ENCODE peak calls at places on chromosomes 2 and 18, in nine cellular contexts. Q, S, F, Z, T, R, P, J and L are unnamed samples.

GRCh38 chr18:67553471-67553870 is 37.0 kb upstream of the DSEL start:
- DNase-seq in Q (no peak), S (no peak), F (no peak), Z (no peak), T (no peak), R (no peak), P (no peak), J (peak; percentile 31), L (no peak)

GRCh38 chr2:21041943-21042707 is 1.7 kb downstream of the APOB start:
- DNase-seq in Q (no peak), S (no peak), F (no peak), Z (peak; percentile 87), T (no peak), R (no peak), P (no peak), J (peak; percentile 26), L (peak; percentile 27)

GRCh38 chr2:60550151-60550983 is 3.1 kb downstream of the BCL11A start:
- DNase-seq in Q (no peak), S (peak; percentile 92), F (peak; percentile 91), Z (peak; percentile 18), T (peak; percentile 88), R (no peak), P (no peak), J (peak; percentile 90), L (peak; percentile 84)

GRCh38 chr2:214035921-214036320 is 374.9 kb upstream of the VWC2L start:
- DNase-seq in Q (no peak), S (no peak), F (no peak), Z (no peak), T (no peak), R (no peak), P (no peak), J (no peak), L (no peak)

GRCh38 chr2:8629402-8629801 is 52.5 kb upstream of the ID2 start:
- DNase-seq in Q (no peak), S (no peak), F (no peak), Z (no peak), T (peak; percentile 20), R (no peak), P (no peak), J (no peak), L (no peak)

GRCh38 chr2:200966770-200967169 is 3.3 kb upstream of the ORC2 start:
- DNase-seq in Q (peak; percentile 72), S (no peak), F (no peak), Z (peak; percentile 63), T (no peak), R (no peak), P (no peak), J (peak; percentile 84), L (peak; percentile 53)

GRCh38 chr2:74037379-74037860 is 52.7 kb downstream of the TET3 start:
- DNase-seq in Q (no peak), S (no peak), F (peak; percentile 74), Z (peak; percentile 51), T (no peak), R (no peak), P (no peak), J (peak; percentile 35), L (peak; percentile 67)

GRCh38 chr2:204917089-204917701 is 371.9 kb downstream of the PARD3B start:
- DNase-seq in Q (no peak), S (no peak), F (no peak), Z (no peak), T (no peak), R (no peak), P (no peak), J (no peak), L (no peak)

GRCh38 chr18:45509535-45509934 is 105.7 kb upstream of the SLC14A2 start:
- DNase-seq in Q (no peak), S (no peak), F (no peak), Z (no peak), T (no peak), R (no peak), P (no peak), J (no peak), L (no peak)

GRCh38 chr2:20507166-20507692 is 60.4 kb downstream of the RHOB start:
- DNase-seq in Q (no peak), S (no peak), F (peak; percentile 33), Z (no peak), T (no peak), R (no peak), P (no peak), J (peak; percentile 47), L (no peak)

GRCh38 chr2:217054791-217055190 is 194.9 kb upstream of the TNP1 start:
- DNase-seq in Q (no peak), S (no peak), F (no peak), Z (peak; percentile 40), T (no peak), R (no peak), P (no peak), J (peak; percentile 37), L (no peak)

GRCh38 chr18:58911766-58912165 is 47.1 kb downstream of the ZNF532 start:
- DNase-seq in Q (no peak), S (no peak), F (no peak), Z (no peak), T (no peak), R (no peak), P (no peak), J (peak; percentile 44), L (no peak)

GRCh38 chr2:28199995-28200394 is 192.7 kb upstream of the FOSL2 start:
- DNase-seq in Q (no peak), S (no peak), F (no peak), Z (no peak), T (no peak), R (no peak), P (no peak), J (peak; percentile 18), L (no peak)

GRCh38 chr2:165164201-165164600 is 39.6 kb downstream of the SCN3A start:
- DNase-seq in Q (no peak), S (no peak), F (no peak), Z (no peak), T (no peak), R (no peak), P (no peak), J (peak; percentile 52), L (no peak)

GRCh38 chr2:168661404-168661869 is 141.0 kb upstream of the NOSTRIN start:
- DNase-seq in Q (no peak), S (no peak), F (no peak), Z (no peak), T (no peak), R (no peak), P (no peak), J (no peak), L (no peak)

GRCh38 chr18:58045265-58046086 is 1.4 kb downstream of the NEDD4L start:
- DNase-seq in Q (no peak), S (peak; percentile 74), F (no peak), Z (no peak), T (peak; percentile 82), R (peak; percentile 32), P (no peak), J (peak; percentile 29), L (no peak)

GRCh38 chr18:74652392-74652988 is 54.8 kb downstream of the ZNF407 start:
- DNase-seq in Q (no peak), S (peak; percentile 18), F (peak; percentile 43), Z (peak; percentile 34), T (no peak), R (no peak), P (no peak), J (peak; percentile 57), L (peak; percentile 49)

GRCh38 chr2:196925768-196926561 is 542 bp downstream of the PGAP1 start:
- DNase-seq in Q (no peak), S (peak; percentile 36), F (peak; percentile 9), Z (peak; percentile 27), T (peak; percentile 41), R (no peak), P (no peak), J (peak; percentile 46), L (peak; percentile 31)

GRCh38 chr18:47550611-47551010 is 299.2 kb upstream of the SKOR2 start:
- DNase-seq in Q (no peak), S (no peak), F (no peak), Z (no peak), T (no peak), R (no peak), P (no peak), J (no peak), L (no peak)

GRCh38 chr18:62264984-62265383 is 60.1 kb upstream of the TNFRSF11A start:
- DNase-seq in Q (no peak), S (no peak), F (no peak), Z (no peak), T (no peak), R (no peak), P (no peak), J (no peak), L (no peak)

GRCh38 chr2:142940606-142941223 is 63.3 kb downstream of the KYNU start:
- DNase-seq in Q (no peak), S (no peak), F (no peak), Z (no peak), T (no peak), R (no peak), P (no peak), J (no peak), L (no peak)

GRCh38 chr18:62487161-62487560 is 35.7 kb upstream of the ZCCHC2 start:
- DNase-seq in Q (no peak), S (no peak), F (no peak), Z (no peak), T (no peak), R (no peak), P (no peak), J (no peak), L (no peak)

GRCh38 chr2:53475320-53475719 is 292.3 kb upstream of the CHAC2 start:
- DNase-seq in Q (peak; percentile 19), S (no peak), F (no peak), Z (no peak), T (no peak), R (no peak), P (no peak), J (peak; percentile 88), L (peak; percentile 28)

GRCh38 chr18:40678318-40678717 is 1276.7 kb upstream of the PIK3C3 start:
- DNase-seq in Q (no peak), S (no peak), F (no peak), Z (no peak), T (no peak), R (no peak), P (no peak), J (no peak), L (no peak)

GRCh38 chr2:166563894-166564293 is 69.8 kb upstream of the SCN7A start:
- DNase-seq in Q (no peak), S (no peak), F (no peak), Z (no peak), T (no peak), R (no peak), P (no peak), J (peak; percentile 1), L (no peak)

GRCh38 chr18:76416935-76417334 is 78.1 kb downstream of the ZNF516 start:
- DNase-seq in Q (peak; percentile 41), S (no peak), F (no peak), Z (peak; percentile 82), T (no peak), R (no peak), P (no peak), J (peak; percentile 50), L (peak; percentile 86)